ENCODE peak calls at places on chromosomes 2 and 18, in five cellular contexts. P, K, O, R and Q are unnamed samples.

GRCh38 chr2:61647044-61647443 is 108.9 kb upstream of the XPO1 start:
- DNase-seq in P (no peak), K (no peak), O (no peak), R (no peak), Q (no peak)

GRCh38 chr2:31428001-31428418 is 13.5 kb upstream of the XDH start:
- DNase-seq in K (no peak), P (no peak), R (no peak), O (no peak), Q (no peak)

GRCh38 chr2:13050764-13051163 is 334.0 kb downstream of the TRIB2 start:
- DNase-seq in K (no peak), O (no peak), R (no peak), P (no peak), Q (no peak)

GRCh38 chr2:192687000-192687399 is 492.3 kb upstream of the TMEFF2 start:
- DNase-seq in K (no peak), R (no peak), O (no peak), P (no peak), Q (no peak)

GRCh38 chr2:144377929-144378328 is 142.0 kb downstream of the ZEB2 start:
- DNase-seq in P (no peak), O (no peak), K (no peak), R (no peak), Q (no peak)

GRCh38 chr2:24262571-24262970 is 87.7 kb downstream of the FAM228A start:
- DNase-seq in O (no peak), K (no peak), R (no peak), P (no peak), Q (no peak)

GRCh38 chr2:58428286-58428552 is 187.1 kb upstream of the FANCL start:
- DNase-seq in O (no peak), R (peak), P (no peak), K (no peak), Q (no peak)

GRCh38 chr18:65057439-65058083 is 693.3 kb upstream of the CDH7 start:
- DNase-seq in R (no peak), K (no peak), P (no peak), O (no peak), Q (no peak)

GRCh38 chr2:28895189-28895893 is 874 bp downstream of the WDR43 start:
- DNase-seq in P (no peak), R (no peak), K (peak), O (peak), Q (no peak)

GRCh38 chr2:132902626-132903025 is 232.6 kb upstream of the LYPD1 start:
- DNase-seq in P (no peak), R (no peak), O (no peak), K (no peak), Q (no peak)

GRCh38 chr2:144374163-144374661 is 145.7 kb downstream of the ZEB2 start:
- DNase-seq in K (no peak), O (peak), R (no peak), P (no peak), Q (peak)

GRCh38 chr18:13175754-13176210 is 42.8 kb upstream of the LDLRAD4 start:
- DNase-seq in R (no peak), O (no peak), K (no peak), P (no peak), Q (no peak)

GRCh38 chr2:117982376-117983033 is 31.4 kb downstream of the CCDC93 start:
- DNase-seq in K (no peak), O (no peak), P (no peak), R (no peak), Q (no peak)

GRCh38 chr18:75483662-75484061 is 56.2 kb upstream of the SMIM21 start:
- DNase-seq in R (no peak), K (no peak), O (no peak), P (no peak), Q (no peak)

GRCh38 chr2:17479875-17480274 is 38.4 kb downstream of the RAD51AP2 start:
- DNase-seq in P (no peak), O (no peak), K (no peak), R (no peak), Q (no peak)